ENCODE peak calls at places on chromosomes 6 and 20, in seven cellular contexts. One of them, this sample, is unnamed.

GRCh38 chr20:24776755-24777271 is 172.3 kb upstream of the CST7 start:
- DNase-seq in ovary: no peak
- DNase-seq in OCI-LY7: no peak
- DNase-seq in tibial artery: peak; percentile 5
- DNase-seq in pancreas: no peak
- DNase-seq in cardiac muscle cell: no peak
- DNase-seq in mammary epithelial cell: no peak
- DNase-seq in this sample: no peak

GRCh38 chr6:19838442-19839236 is 1.5 kb downstream of the ID4 start:
- DNase-seq in ovary: peak; percentile 40
- DNase-seq in OCI-LY7: peak; percentile 92
- DNase-seq in tibial artery: peak; percentile 32
- DNase-seq in pancreas: peak; percentile 72
- DNase-seq in cardiac muscle cell: peak; percentile 53
- DNase-seq in mammary epithelial cell: peak; percentile 33
- DNase-seq in this sample: peak; percentile 90

GRCh38 chr20:17856837-17857605 is 111.6 kb downstream of the SNX5 start:
- DNase-seq in ovary: no peak
- DNase-seq in OCI-LY7: no peak
- DNase-seq in tibial artery: peak; percentile 5
- DNase-seq in pancreas: no peak
- DNase-seq in cardiac muscle cell: no peak
- DNase-seq in mammary epithelial cell: no peak
- DNase-seq in this sample: no peak

GRCh38 chr6:7173843-7174503 is 66.2 kb downstream of the RREB1 start:
- DNase-seq in ovary: no peak
- DNase-seq in OCI-LY7: no peak
- DNase-seq in tibial artery: no peak
- DNase-seq in pancreas: no peak
- DNase-seq in cardiac muscle cell: no peak
- DNase-seq in mammary epithelial cell: no peak
- DNase-seq in this sample: no peak

GRCh38 chr6:43076928-43077809 is 1.1 kb downstream of the PTK7 start:
- DNase-seq in ovary: peak; percentile 66
- DNase-seq in OCI-LY7: peak; percentile 49
- DNase-seq in tibial artery: no peak
- DNase-seq in pancreas: no peak
- DNase-seq in cardiac muscle cell: peak; percentile 64
- DNase-seq in mammary epithelial cell: peak; percentile 67
- DNase-seq in this sample: peak; percentile 83

GRCh38 chr6:27295301-27296079 is 16.6 kb downstream of the POM121L2 start:
- DNase-seq in ovary: no peak
- DNase-seq in OCI-LY7: no peak
- DNase-seq in tibial artery: no peak
- DNase-seq in pancreas: no peak
- DNase-seq in cardiac muscle cell: peak; percentile 30
- DNase-seq in mammary epithelial cell: peak; percentile 82
- DNase-seq in this sample: no peak

GRCh38 chr6:19835605-19836004 is 1.6 kb upstream of the ID4 start:
- DNase-seq in ovary: no peak
- DNase-seq in OCI-LY7: no peak
- DNase-seq in tibial artery: no peak
- DNase-seq in pancreas: no peak
- DNase-seq in cardiac muscle cell: no peak
- DNase-seq in mammary epithelial cell: peak; percentile 44
- DNase-seq in this sample: no peak

GRCh38 chr6:66328181-66328580 is 621.2 kb upstream of the EYS start:
- DNase-seq in ovary: no peak
- DNase-seq in OCI-LY7: no peak
- DNase-seq in tibial artery: no peak
- DNase-seq in pancreas: no peak
- DNase-seq in cardiac muscle cell: no peak
- DNase-seq in mammary epithelial cell: no peak
- DNase-seq in this sample: no peak

GRCh38 chr6:155123520-155123919 is 128.4 kb downstream of the TIAM2 start:
- DNase-seq in ovary: no peak
- DNase-seq in OCI-LY7: no peak
- DNase-seq in tibial artery: no peak
- DNase-seq in pancreas: no peak
- DNase-seq in cardiac muscle cell: no peak
- DNase-seq in mammary epithelial cell: no peak
- DNase-seq in this sample: no peak

GRCh38 chr6:136608991-136609390 is 58.8 kb upstream of the MAP7 start:
- DNase-seq in ovary: no peak
- DNase-seq in OCI-LY7: no peak
- DNase-seq in tibial artery: no peak
- DNase-seq in pancreas: no peak
- DNase-seq in cardiac muscle cell: no peak
- DNase-seq in mammary epithelial cell: peak; percentile 49
- DNase-seq in this sample: no peak

GRCh38 chr6:161918608-161919205 is 644.8 kb upstream of the AGPAT4 start:
- DNase-seq in ovary: no peak
- DNase-seq in OCI-LY7: no peak
- DNase-seq in tibial artery: no peak
- DNase-seq in pancreas: no peak
- DNase-seq in cardiac muscle cell: no peak
- DNase-seq in mammary epithelial cell: no peak
- DNase-seq in this sample: no peak

GRCh38 chr6:148401581-148401980 is 58.9 kb downstream of the SASH1 start:
- DNase-seq in ovary: no peak
- DNase-seq in OCI-LY7: no peak
- DNase-seq in tibial artery: no peak
- DNase-seq in pancreas: no peak
- DNase-seq in cardiac muscle cell: no peak
- DNase-seq in mammary epithelial cell: no peak
- DNase-seq in this sample: no peak

GRCh38 chr6:91608428-91608827 is 1021.6 kb upstream of the MAP3K7 start:
- DNase-seq in ovary: no peak
- DNase-seq in OCI-LY7: no peak
- DNase-seq in tibial artery: no peak
- DNase-seq in pancreas: no peak
- DNase-seq in cardiac muscle cell: no peak
- DNase-seq in mammary epithelial cell: no peak
- DNase-seq in this sample: peak; percentile 11

GRCh38 chr20:24935140-24935539 is 13.9 kb upstream of the CST7 start:
- DNase-seq in ovary: no peak
- DNase-seq in OCI-LY7: no peak
- DNase-seq in tibial artery: no peak
- DNase-seq in pancreas: no peak
- DNase-seq in cardiac muscle cell: no peak
- DNase-seq in mammary epithelial cell: no peak
- DNase-seq in this sample: no peak

GRCh38 chr6:137866200-137866913 is 702 bp upstream of the TNFAIP3 start:
- DNase-seq in ovary: peak; percentile 53
- DNase-seq in OCI-LY7: no peak
- DNase-seq in tibial artery: peak; percentile 52
- DNase-seq in pancreas: peak; percentile 9
- DNase-seq in cardiac muscle cell: no peak
- DNase-seq in mammary epithelial cell: peak; percentile 46
- DNase-seq in this sample: no peak

GRCh38 chr6:160966493-160967229 is 24.9 kb upstream of the MAP3K4 start:
- DNase-seq in ovary: no peak
- DNase-seq in OCI-LY7: no peak
- DNase-seq in tibial artery: no peak
- DNase-seq in pancreas: no peak
- DNase-seq in cardiac muscle cell: no peak
- DNase-seq in mammary epithelial cell: no peak
- DNase-seq in this sample: no peak

GRCh38 chr20:24959591-24960301 is 10.7 kb downstream of the CST7 start:
- DNase-seq in ovary: no peak
- DNase-seq in OCI-LY7: no peak
- DNase-seq in tibial artery: no peak
- DNase-seq in pancreas: no peak
- DNase-seq in cardiac muscle cell: peak; percentile 35
- DNase-seq in mammary epithelial cell: no peak
- DNase-seq in this sample: no peak

GRCh38 chr6:105459049-105459448 is 56.2 kb upstream of the PREP start:
- DNase-seq in ovary: no peak
- DNase-seq in OCI-LY7: no peak
- DNase-seq in tibial artery: no peak
- DNase-seq in pancreas: no peak
- DNase-seq in cardiac muscle cell: no peak
- DNase-seq in mammary epithelial cell: peak; percentile 65
- DNase-seq in this sample: no peak

GRCh38 chr20:40681684-40682083 is 7.4 kb downstream of the MAFB start:
- DNase-seq in ovary: no peak
- DNase-seq in OCI-LY7: no peak
- DNase-seq in tibial artery: no peak
- DNase-seq in pancreas: no peak
- DNase-seq in cardiac muscle cell: no peak
- DNase-seq in mammary epithelial cell: no peak
- DNase-seq in this sample: no peak

GRCh38 chr20:40685349-40685748 is 3.7 kb downstream of the MAFB start:
- DNase-seq in ovary: no peak
- DNase-seq in OCI-LY7: no peak
- DNase-seq in tibial artery: no peak
- DNase-seq in pancreas: no peak
- DNase-seq in cardiac muscle cell: no peak
- DNase-seq in mammary epithelial cell: no peak
- DNase-seq in this sample: no peak

GRCh38 chr20:40682104-40683045 is 6.7 kb downstream of the MAFB start:
- DNase-seq in ovary: peak; percentile 48
- DNase-seq in OCI-LY7: no peak
- DNase-seq in tibial artery: no peak
- DNase-seq in pancreas: no peak
- DNase-seq in cardiac muscle cell: no peak
- DNase-seq in mammary epithelial cell: no peak
- DNase-seq in this sample: peak; percentile 76

GRCh38 chr20:40683221-40683893 is 5.7 kb downstream of the MAFB start:
- DNase-seq in ovary: peak; percentile 49
- DNase-seq in OCI-LY7: no peak
- DNase-seq in tibial artery: no peak
- DNase-seq in pancreas: no peak
- DNase-seq in cardiac muscle cell: peak; percentile 33
- DNase-seq in mammary epithelial cell: peak; percentile 6
- DNase-seq in this sample: peak; percentile 80

DNA sequence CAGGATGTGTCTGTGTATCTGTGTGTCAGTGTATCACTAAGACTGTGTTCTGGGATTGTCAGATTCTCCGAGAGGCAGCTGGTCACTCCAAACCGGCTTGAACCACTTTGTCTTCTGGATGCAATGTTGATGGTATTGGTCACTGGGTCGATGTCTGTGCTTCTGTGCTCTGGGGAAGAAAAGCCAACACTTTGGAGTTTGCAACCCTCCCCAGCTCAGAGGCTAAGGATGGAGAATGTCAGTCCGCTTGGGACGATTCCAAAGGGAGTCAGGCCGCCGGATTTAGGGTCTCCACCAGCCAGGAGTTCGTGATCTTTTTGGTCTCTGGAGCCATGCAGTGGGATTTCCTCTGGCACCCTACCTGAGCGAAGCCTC is 5.2 kb downstream of the MAFB start:
- DNase-seq in ovary: no peak
- DNase-seq in OCI-LY7: no peak
- DNase-seq in tibial artery: no peak
- DNase-seq in pancreas: no peak
- DNase-seq in cardiac muscle cell: no peak
- DNase-seq in mammary epithelial cell: no peak
- DNase-seq in this sample: no peak
- H3K4me3 ChIP-seq in ovary: no peak overlapping the region
- H3K4me3 ChIP-seq in OCI-LY7: no peak overlapping the region
- H3K4me3 ChIP-seq in tibial artery: peak overlapping the region; percentile 50
- H3K4me3 ChIP-seq in pancreas: no peak overlapping the region
- H3K4me3 ChIP-seq in cardiac muscle cell: no peak overlapping the region
- H3K4me3 ChIP-seq in mammary epithelial cell: no peak overlapping the region
- H3K4me3 ChIP-seq in this sample: peak overlapping the region; percentile 32

GRCh38 chr6:112618796-112619195 is 271.7 kb downstream of the RFPL4B start:
- DNase-seq in ovary: peak; percentile 46
- DNase-seq in OCI-LY7: no peak
- DNase-seq in tibial artery: no peak
- DNase-seq in pancreas: no peak
- DNase-seq in cardiac muscle cell: peak; percentile 36
- DNase-seq in mammary epithelial cell: no peak
- DNase-seq in this sample: no peak
- TF ChIP-seq CTCF in ovary: no peak
- TF ChIP-seq CTCF in OCI-LY7: peak; percentile 41
- TF ChIP-seq CTCF in tibial artery: no peak
- TF ChIP-seq CTCF in pancreas: no peak
- TF ChIP-seq CTCF in cardiac muscle cell: no peak
- TF ChIP-seq CTCF in mammary epithelial cell: no peak
- TF ChIP-seq CTCF in this sample: no peak

DNA sequence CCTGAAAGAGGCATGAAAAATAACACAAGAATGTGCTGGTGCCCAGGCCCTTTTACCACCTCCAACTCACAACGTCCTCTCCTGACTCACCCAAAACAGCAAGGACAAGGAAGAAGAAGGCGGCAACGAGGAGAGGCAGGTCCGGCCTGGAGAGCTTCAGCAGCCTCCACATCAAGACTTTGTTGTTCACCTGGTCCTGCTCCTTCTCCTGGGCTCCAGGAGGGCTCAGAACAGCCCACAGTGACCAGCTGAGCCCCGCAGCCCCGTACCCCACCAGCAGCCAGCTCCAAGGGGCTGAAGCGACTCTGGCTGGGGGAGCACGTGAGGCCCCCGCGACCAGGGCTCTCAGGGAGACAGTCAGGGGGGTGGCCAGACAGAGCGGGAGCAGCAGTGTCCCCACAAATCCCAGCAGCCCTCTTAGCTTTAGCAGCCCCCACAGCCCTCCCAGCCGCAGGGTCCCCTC is 857 bp downstream of the TAP2 start:
- DNase-seq in ovary: no peak
- DNase-seq in OCI-LY7: no peak
- DNase-seq in tibial artery: no peak
- DNase-seq in pancreas: no peak
- DNase-seq in cardiac muscle cell: no peak
- DNase-seq in mammary epithelial cell: peak; percentile 79
- DNase-seq in this sample: no peak
- H3K27ac ChIP-seq in ovary: peak overlapping the region; percentile 79
- H3K27ac ChIP-seq in OCI-LY7: peak overlapping the region; percentile 67
- H3K27ac ChIP-seq in tibial artery: peak overlapping the region; percentile 89
- H3K27ac ChIP-seq in pancreas: peak overlapping the region; percentile 87
- H3K27ac ChIP-seq in cardiac muscle cell: no peak overlapping the region
- H3K27ac ChIP-seq in mammary epithelial cell: peak overlapping the region; percentile 60
- H3K27ac ChIP-seq in this sample: peak overlapping the region; percentile 94

GRCh38 chr20:63497946-63498935 is 642 bp downstream of the EEF1A2 start:
- DNase-seq in ovary: no peak
- DNase-seq in OCI-LY7: no peak
- DNase-seq in tibial artery: no peak
- DNase-seq in pancreas: peak; percentile 50
- DNase-seq in cardiac muscle cell: peak; percentile 69
- DNase-seq in mammary epithelial cell: peak; percentile 29
- DNase-seq in this sample: peak; percentile 87

GRCh38 chr20:63500151-63500901 is 1.4 kb upstream of the EEF1A2 start:
- DNase-seq in ovary: no peak
- DNase-seq in OCI-LY7: no peak
- DNase-seq in tibial artery: no peak
- DNase-seq in pancreas: no peak
- DNase-seq in cardiac muscle cell: peak; percentile 56
- DNase-seq in mammary epithelial cell: no peak
- DNase-seq in this sample: peak; percentile 70

GRCh38 chr20:63497138-63497945 is 1.5 kb downstream of the EEF1A2 start:
- DNase-seq in ovary: no peak
- DNase-seq in OCI-LY7: no peak
- DNase-seq in tibial artery: no peak
- DNase-seq in pancreas: no peak
- DNase-seq in cardiac muscle cell: no peak
- DNase-seq in mammary epithelial cell: no peak
- DNase-seq in this sample: peak; percentile 73

GRCh38 chr20:63499333-63499969 is 568 bp upstream of the EEF1A2 start:
- DNase-seq in ovary: no peak
- DNase-seq in OCI-LY7: no peak
- DNase-seq in tibial artery: no peak
- DNase-seq in pancreas: no peak
- DNase-seq in cardiac muscle cell: peak; percentile 62
- DNase-seq in mammary epithelial cell: no peak
- DNase-seq in this sample: peak; percentile 79

GRCh38 chr20:63498950-63499332 is at the start of gene EEF1A2:
- DNase-seq in ovary: no peak
- DNase-seq in OCI-LY7: peak; percentile 37
- DNase-seq in tibial artery: no peak
- DNase-seq in pancreas: no peak
- DNase-seq in cardiac muscle cell: peak; percentile 83
- DNase-seq in mammary epithelial cell: no peak
- DNase-seq in this sample: peak; percentile 80
- H3K4me3 ChIP-seq in ovary: peak within 1 kb of the TSS; percentile 14
- H3K4me3 ChIP-seq in OCI-LY7: peak within 1 kb of the TSS; percentile 33
- H3K4me3 ChIP-seq in tibial artery: peak within 1 kb of the TSS; percentile 41
- H3K4me3 ChIP-seq in pancreas: peak within 1 kb of the TSS; percentile 37
- H3K4me3 ChIP-seq in cardiac muscle cell: peak within 1 kb of the TSS; percentile 92
- H3K4me3 ChIP-seq in mammary epithelial cell: no peak within 1 kb of the TSS
- H3K4me3 ChIP-seq in this sample: no peak within 1 kb of the TSS

This sample was measured in kidney.